ENCODE peak calls at places on chromosomes 4 and X, in eight cellular contexts. O is stimulated activated CD8-positive, alpha-beta memory T cell treated with anti-CD3 and anti-CD28 coated beads, Interleukin-15, amount 100 ng/mL, for 1 hour; X is pulmonary artery endothelial cell; M is NCI-H1694 treated with DMSO at 0.1 percent for 48 hours; S is ELF-1; G is Kasumi-1; Q is GM10248; E is RWPE1. P is an unnamed sample.

GRCh38 chrX:18951032-18951431 is 32.9 kb downstream of the PHKA2 start:
- DNase-seq in O (no peak), X (no peak), M (no peak), S (no peak), G (no peak), Q (no peak), E (no peak), P (no peak)

GRCh38 chr4:138939960-138940359 is 75.6 kb upstream of the NOCT start:
- DNase-seq in O (no peak), X (no peak), M (no peak), S (no peak), G (no peak), Q (no peak), E (no peak), P (no peak)

GRCh38 chrX:19137064-19137463 is 14.8 kb upstream of the ADGRG2 start:
- DNase-seq in O (no peak), X (no peak), M (no peak), S (no peak), G (no peak), Q (no peak), E (no peak), P (no peak)

GRCh38 chr4:33063238-33063637 is 2343.1 kb downstream of the PCDH7 start:
- DNase-seq in O (no peak), X (no peak), M (no peak), S (peak; percentile 5), G (no peak), Q (no peak), E (no peak), P (peak; percentile 51)

GRCh38 chrX:153608821-153609220 is 9.9 kb upstream of the CCNQ start:
- DNase-seq in O (no peak), X (no peak), M (no peak), S (no peak), G (no peak), Q (no peak), E (no peak), P (no peak)

GRCh38 chrX:135087867-135088266 is 32.5 kb downstream of the ETDB start:
- DNase-seq in O (no peak), X (no peak), M (peak; percentile 93), S (no peak), G (no peak), Q (no peak), E (no peak), P (no peak)

GRCh38 chrX:40867352-40867751 is 132.0 kb upstream of the MED14 start:
- DNase-seq in O (no peak), X (peak; percentile 43), M (no peak), S (no peak), G (no peak), Q (no peak), E (peak; percentile 80), P (peak; percentile 84)

GRCh38 chr4:121030711-121031110 is 41.6 kb downstream of the NDNF start:
- DNase-seq in O (no peak), X (no peak), M (no peak), S (no peak), G (no peak), Q (no peak), E (no peak), P (no peak)

GRCh38 chr4:42371306-42372063 is 25.8 kb upstream of the SHISA3 start:
- DNase-seq in O (no peak), X (peak; percentile 49), M (peak; percentile 32), S (no peak), G (peak; percentile 61), Q (peak; percentile 55), E (peak; percentile 20), P (peak; percentile 40)

GRCh38 chrX:18877472-18877871 is 106.4 kb downstream of the PHKA2 start:
- DNase-seq in O (no peak), X (no peak), M (no peak), S (no peak), G (no peak), Q (no peak), E (no peak), P (no peak)

GRCh38 chr4:25484243-25484721 is 107.2 kb downstream of the ANAPC4 start:
- DNase-seq in O (no peak), X (no peak), M (no peak), S (peak; percentile 39), G (no peak), Q (no peak), E (no peak), P (peak; percentile 14)

GRCh38 chrX:41478397-41478911 is 31.3 kb downstream of the NYX start:
- DNase-seq in O (no peak), X (no peak), M (no peak), S (peak; percentile 30), G (no peak), Q (no peak), E (no peak), P (no peak)

GRCh38 chrX:119194631-119195030 is 41.5 kb upstream of the PGRMC1 start:
- DNase-seq in O (no peak), X (no peak), M (no peak), S (peak; percentile 14), G (peak; percentile 9), Q (no peak), E (no peak), P (no peak)

GRCh38 chrX:13791559-13791958 is 25.3 kb downstream of the GPM6B start:
- DNase-seq in O (no peak), X (no peak), M (no peak), S (no peak), G (no peak), Q (no peak), E (no peak), P (no peak)

GRCh38 chrX:75303795-75304194 is 29.9 kb downstream of the UPRT start:
- DNase-seq in O (no peak), X (no peak), M (no peak), S (no peak), G (no peak), Q (no peak), E (no peak), P (peak; percentile 8)

GRCh38 chrX:47093248-47093647 is 15.0 kb downstream of the RGN start:
- DNase-seq in O (no peak), X (no peak), M (peak; percentile 43), S (no peak), G (peak; percentile 26), Q (no peak), E (peak; percentile 23), P (no peak)

GRCh38 chr4:77821775-77822174 is 2.6 kb upstream of the CNOT6L start:
- DNase-seq in O (no peak), X (no peak), M (no peak), S (no peak), G (no peak), Q (no peak), E (no peak), P (no peak)

GRCh38 chrX:45557390-45557789 is 356.7 kb upstream of the DIPK2B start:
- DNase-seq in O (no peak), X (no peak), M (no peak), S (no peak), G (no peak), Q (no peak), E (peak; percentile 0), P (no peak)

GRCh38 chr4:22962186-22962786 is 269.5 kb downstream of the GBA3 start:
- DNase-seq in O (no peak), X (no peak), M (peak; percentile 18), S (peak; percentile 9), G (peak; percentile 41), Q (no peak), E (no peak), P (peak; percentile 47)

GRCh38 chrX:106649523-106650428 is 38.0 kb downstream of the RADX start:
- DNase-seq in O (no peak), X (no peak), M (no peak), S (no peak), G (no peak), Q (peak; percentile 11), E (no peak), P (no peak)

GRCh38 chr4:3257691-3258482 is 8.9 kb downstream of the MSANTD1 start:
- DNase-seq in O (no peak), X (no peak), M (no peak), S (no peak), G (no peak), Q (no peak), E (peak; percentile 76), P (peak; percentile 64)

GRCh38 chrX:23493941-23494374 is 159.3 kb downstream of the PTCHD1 start:
- DNase-seq in O (no peak), X (no peak), M (no peak), S (peak; percentile 38), G (peak; percentile 17), Q (no peak), E (peak; percentile 11), P (peak; percentile 81)